ENCODE peak calls at places on chromosome 13, in eight cellular contexts. T is Daoy, N is memory B cell, R is smooth muscle cell of the brain vasculature, I is SJSA1, D is DND-41, V is LoVo, H is A172. F is an unnamed sample.

GRCh38 chr13:112605531-112605990 is 17.6 kb upstream of the TUBGCP3 start:
- DNase-seq in V (no peak), D (no peak), R (no peak), N (no peak), T (no peak), I (no peak), H (peak), F (no peak)

GRCh38 chr13:36067619-36068456 is 63.3 kb downstream of the DCLK1 start:
- DNase-seq in R (no peak), D (no peak), T (no peak), H (no peak), V (no peak), N (no peak), I (no peak), F (no peak)

GRCh38 chr13:51475727-51476521 is 23.1 kb upstream of the INTS6 start:
- DNase-seq in R (no peak), H (no peak), V (no peak), I (no peak), N (no peak), D (peak), T (no peak), F (no peak)

GRCh38 chr13:95023405-95023804 is 277.8 kb downstream of the ABCC4 start:
- DNase-seq in D (no peak), R (no peak), V (no peak), N (no peak), H (no peak), T (no peak), I (no peak), F (no peak)

GRCh38 chr13:113404723-113405471 is 41.0 kb upstream of the GRTP1 start:
- DNase-seq in T (no peak), V (no peak), R (no peak), I (no peak), D (no peak), H (no peak), N (no peak), F (no peak)

GRCh38 chr13:97279913-97280312 is 57.8 kb downstream of the MBNL2 start:
- DNase-seq in T (no peak), H (peak), D (no peak), V (no peak), R (no peak), N (no peak), I (no peak), F (no peak)

GRCh38 chr13:46295531-46296464 is 84.1 kb downstream of the LRRC63 start:
- DNase-seq in R (peak), V (peak), T (no peak), N (peak), I (peak), H (peak), D (peak), F (peak)

GRCh38 chr13:94209110-94209509 is 270.4 kb downstream of the DCT start:
- DNase-seq in T (no peak), H (no peak), D (no peak), I (no peak), R (no peak), V (no peak), N (no peak), F (no peak)